ENCODE peak calls at places on chromosomes 5 and 9, in ten cellular contexts. Z is AML-193; J is amygdala; E is HEK293T; O is HCEC 1CT; X is GF-D8; Q is hepatocyte; R is activated CD8-positive, alpha-beta T cell treated with anti-CD3 and anti-CD28 coated beads, Interleukin-2, amount 10 ng/mL, durations not matched to agents 7 days and 5 days; M is stimulated activated CD8-positive, alpha-beta memory T cell treated with anti-CD3 and anti-CD28 coated beads, Interleukin-7, amount 100 ng/mL, for 1 hour; I is NCI-H774. H is an unnamed sample.

GRCh38 chr5:29169851-29170250 is 2023.6 kb upstream of the CDH6 start:
- DNase-seq in E (no peak), Z (no peak), Q (no peak), M (no peak), I (no peak), J (no peak), O (no peak), X (no peak), R (no peak), H (no peak)

GRCh38 chr5:83055166-83055565 is 22.0 kb downstream of the TMEM167A start:
- DNase-seq in J (no peak), X (no peak), Q (no peak), I (no peak), E (no peak), M (no peak), Z (no peak), R (no peak), O (no peak), H (no peak)

GRCh38 chr5:74919487-74919886 is 53.3 kb upstream of the FAM169A start:
- DNase-seq in Z (peak), I (no peak), R (no peak), J (peak), X (no peak), O (peak), Q (peak), M (no peak), E (peak), H (peak)

GRCh38 chr5:1517838-1518237 is 5.9 kb downstream of the LPCAT1 start:
- DNase-seq in X (no peak), R (no peak), J (no peak), O (no peak), E (no peak), M (no peak), Q (no peak), I (no peak), Z (no peak), H (no peak)

GRCh38 chr9:131361202-131361833 is 32.6 kb upstream of the PRRC2B start:
- DNase-seq in Z (no peak), I (no peak), J (no peak), M (no peak), Q (peak), E (no peak), X (no peak), O (no peak), R (peak), H (peak)

GRCh38 chr5:90134892-90135291 is 274.7 kb downstream of the CETN3 start:
- DNase-seq in I (no peak), J (peak), M (no peak), X (no peak), Q (peak), Z (no peak), E (no peak), O (no peak), R (no peak), H (no peak)

GRCh38 chr5:172748341-172748843 is 22.6 kb downstream of the DUSP1 start:
- DNase-seq in X (no peak), R (no peak), E (no peak), Z (no peak), Q (peak), I (no peak), O (no peak), J (no peak), M (no peak), H (no peak)

GRCh38 chr9:136593581-136593980 is 47.7 kb upstream of the NOTCH1 start:
- DNase-seq in E (no peak), O (no peak), M (no peak), Z (no peak), Q (no peak), X (no peak), I (no peak), R (no peak), J (no peak), H (no peak)

GRCh38 chr9:129006328-129007034 is 21.6 kb downstream of the SH3GLB2 start:
- DNase-seq in O (peak), R (peak), Z (peak), Q (peak), X (no peak), I (peak), E (peak), J (peak), M (peak), H (peak)

GRCh38 chr5:140054086-140054689 is 11.1 kb upstream of the NRG2 start:
- DNase-seq in X (no peak), Q (no peak), E (no peak), R (no peak), M (no peak), Z (no peak), J (no peak), I (no peak), O (no peak), H (no peak)

GRCh38 chr9:97419315-97419867 is 7.5 kb downstream of the TDRD7 start:
- DNase-seq in O (peak), J (no peak), M (no peak), E (no peak), I (no peak), R (no peak), Q (no peak), X (no peak), Z (no peak), H (peak)

GRCh38 chr5:2188661-2189060 is 305.9 kb upstream of the IRX4 start:
- DNase-seq in E (no peak), I (no peak), O (no peak), R (no peak), M (no peak), J (no peak), Z (no peak), Q (no peak), X (no peak), H (no peak)

GRCh38 chr9:99090366-99091130 is 14.4 kb upstream of the TGFBR1 start:
- DNase-seq in Q (no peak), X (no peak), J (no peak), I (no peak), M (no peak), R (no peak), Z (no peak), O (no peak), E (no peak), H (no peak)

GRCh38 chr5:10354048-10354872 is 765 bp downstream of the MARCHF6 start:
- DNase-seq in E (peak), X (no peak), Z (peak), Q (peak), I (peak), R (peak), J (peak), O (peak), M (no peak), H (peak)

GRCh38 chr9:129357773-129358250 is 179.8 kb upstream of the IER5L start:
- DNase-seq in O (no peak), Z (no peak), J (no peak), Q (no peak), E (no peak), I (no peak), R (no peak), X (no peak), M (no peak), H (no peak)

GRCh38 chr9:114574438-114574837 is 13.1 kb upstream of the ATP6V1G1 start:
- DNase-seq in I (no peak), Q (no peak), J (no peak), E (no peak), X (peak), M (no peak), R (no peak), O (no peak), Z (peak), H (no peak)

GRCh38 chr5:10786835-10787234 is 25.8 kb upstream of the DAP start:
- DNase-seq in Z (no peak), O (no peak), I (no peak), M (no peak), R (no peak), X (no peak), E (no peak), Q (no peak), J (no peak), H (no peak)

GRCh38 chr5:143030349-143030748 is 260.2 kb downstream of the ARHGAP26 start:
- DNase-seq in J (no peak), E (no peak), I (no peak), X (no peak), Z (no peak), O (no peak), M (no peak), R (no peak), Q (no peak), H (no peak)

GRCh38 chr9:93037476-93037971 is 21.0 kb upstream of the SUSD3 start:
- DNase-seq in X (peak), R (no peak), Q (no peak), M (no peak), J (peak), O (no peak), Z (peak), E (no peak), I (no peak), H (no peak)

GRCh38 chr5:9288234-9288633 is 257.6 kb downstream of the SEMA5A start:
- DNase-seq in Q (no peak), R (no peak), E (no peak), O (no peak), X (no peak), Z (no peak), J (no peak), M (no peak), I (no peak), H (no peak)

GRCh38 chr5:1322955-1323802 is 21.7 kb downstream of the CLPTM1L start:
- DNase-seq in R (no peak), J (no peak), Q (no peak), O (no peak), Z (no peak), E (no peak), M (no peak), I (no peak), X (no peak), H (no peak)

GRCh38 chr5:168585119-168585912 is 6.1 kb upstream of the PANK3 start:
- DNase-seq in X (no peak), Z (no peak), E (no peak), J (no peak), O (no peak), Q (no peak), R (no peak), M (no peak), I (no peak), H (no peak)

GRCh38 chr9:89530721-89531120 is 32.8 kb upstream of the SEMA4D start:
- DNase-seq in J (no peak), E (no peak), M (no peak), I (no peak), O (no peak), X (peak), Q (no peak), R (no peak), Z (no peak), H (no peak)

GRCh38 chr5:134738963-134739661 is 764 bp downstream of the CAMLG start:
- DNase-seq in J (no peak), Q (peak), X (peak), Z (peak), R (peak), M (no peak), O (peak), I (peak), E (peak), H (peak)

GRCh38 chr5:15495026-15495425 is 5.0 kb upstream of the FBXL7 start:
- DNase-seq in O (no peak), E (peak), Z (no peak), I (no peak), Q (no peak), M (no peak), J (no peak), R (no peak), X (no peak), H (no peak)

GRCh38 chr9:136239963-136240330 is 5.7 kb downstream of the QSOX2 start:
- DNase-seq in R (no peak), E (no peak), J (no peak), Z (no peak), X (no peak), I (peak), Q (no peak), M (no peak), O (no peak), H (no peak)

GRCh38 chr9:70064496-70064895 is 20.8 kb downstream of the MAMDC2 start:
- DNase-seq in E (no peak), M (no peak), O (no peak), Z (no peak), R (no peak), I (no peak), J (no peak), Q (no peak), X (no peak), H (no peak)

GRCh38 chr5:154445422-154446182 is at the start of gene SAP30L:
- DNase-seq in M (peak), R (peak), E (peak), Q (peak), J (peak), O (peak), Z (peak), X (peak), I (peak), H (peak)

GRCh38 chr5:150656191-150657132 is 4.6 kb upstream of the MYOZ3 start:
- DNase-seq in X (no peak), Q (peak), R (peak), Z (peak), M (peak), J (peak), I (peak), O (peak), E (peak), H (no peak)

GRCh38 chr9:89436963-89437625 is 60.8 kb downstream of the SEMA4D start:
- DNase-seq in Z (no peak), O (no peak), J (no peak), R (peak), Q (peak), M (no peak), E (no peak), X (peak), I (peak), H (no peak)

GRCh38 chr5:85441853-85442252 is 1057.2 kb upstream of the EDIL3 start:
- DNase-seq in Z (no peak), X (no peak), J (no peak), M (no peak), Q (no peak), E (no peak), O (no peak), I (no peak), R (no peak), H (no peak)

GRCh38 chr9:120348951-120349429 is 231.0 kb downstream of the CDK5RAP2 start:
- DNase-seq in M (no peak), O (peak), Q (peak), E (peak), J (peak), R (peak), I (peak), Z (peak), X (no peak), H (peak)

GRCh38 chr5:120173125-120173524 is 291.0 kb upstream of the PRR16 start:
- DNase-seq in O (no peak), R (no peak), E (no peak), M (no peak), Z (no peak), J (no peak), Q (no peak), I (no peak), X (no peak), H (no peak)

GRCh38 chr5:80275347-80275746 is 19.5 kb upstream of the SERINC5 start:
- DNase-seq in M (no peak), E (no peak), R (peak), X (no peak), I (no peak), J (no peak), Q (peak), O (peak), Z (peak), H (no peak)

GRCh38 chr5:76269259-76269958 is 133.7 kb upstream of the IQGAP2 start:
- DNase-seq in Q (no peak), Z (no peak), J (no peak), R (peak), O (no peak), I (no peak), M (no peak), E (no peak), X (no peak), H (peak)

GRCh38 chr5:105849701-105850100 is 1821.0 kb downstream of the EFNA5 start:
- DNase-seq in R (no peak), Z (no peak), I (no peak), Q (no peak), E (no peak), X (no peak), M (no peak), O (peak), J (no peak), H (no peak)

GRCh38 chr9:120480707-120481106 is 99.3 kb downstream of the CDK5RAP2 start:
- DNase-seq in M (no peak), J (no peak), X (no peak), O (peak), I (peak), E (no peak), Z (no peak), Q (no peak), R (no peak), H (no peak)

H was measured in RCC 7860.